ENCODE peak calls at places on chromosomes 7 and 10, in five cellular contexts. Q is HEK293T, B is HepG2, U is H1, R is GM12878. K is an unnamed sample.

GRCh38 chr10:11429439-11430052 is 181.9 kb downstream of the USP6NL start:
- DNase-seq in Q (no peak), B (no peak), U (no peak), R (no peak), K (no peak)

GRCh38 chr10:2146079-2146478 is 408.8 kb upstream of the ADARB2 start:
- DNase-seq in R (no peak), B (no peak), Q (no peak), U (no peak), K (no peak)

GRCh38 chr10:128178319-128178937 is 52.2 kb upstream of the MKI67 start:
- DNase-seq in U (peak; percentile 73), B (peak; percentile 33), R (no peak), Q (peak; percentile 73), K (peak; percentile 49)

GRCh38 chr7:117750612-117751563 is 122.4 kb downstream of the CTTNBP2 start:
- DNase-seq in U (no peak), R (no peak), B (peak; percentile 5), Q (no peak), K (no peak)

GRCh38 chr10:123577921-123578461 is 88.2 kb upstream of the GPR26 start:
- DNase-seq in B (no peak), Q (no peak), U (peak; percentile 33), R (no peak), K (no peak)

GRCh38 chr7:31776616-31777015 is 89.6 kb downstream of the PPP1R17 start:
- DNase-seq in B (no peak), Q (no peak), R (no peak), U (no peak), K (no peak)

GRCh38 chr10:51999089-51999488 is 299.7 kb upstream of the CSTF2T start:
- DNase-seq in R (no peak), U (no peak), B (no peak), Q (no peak), K (no peak)

GRCh38 chr7:73718438-73718881 is 1.0 kb downstream of the STX1A start:
- DNase-seq in B (no peak), U (no peak), R (no peak), Q (no peak), K (no peak)

GRCh38 chr7:158811461-158811860 is 17.8 kb downstream of the ESYT2 start:
- DNase-seq in U (no peak), R (no peak), Q (no peak), B (no peak), K (no peak)

GRCh38 chr7:151452680-151453325 is 12.9 kb upstream of the CRYGN start:
- DNase-seq in U (no peak), R (no peak), Q (no peak), B (no peak), K (no peak)

GRCh38 chr10:131126321-131127121 is 185.0 kb downstream of the TCERG1L start:
- DNase-seq in B (no peak), Q (no peak), R (no peak), U (no peak), K (peak; percentile 11)

GRCh38 chr10:59907537-59907917 is 1.2 kb upstream of the CCDC6 start:
- DNase-seq in Q (no peak), U (no peak), R (no peak), B (no peak), K (no peak)

GRCh38 chr7:128444242-128444641 is 11.4 kb upstream of the HILPDA start:
- DNase-seq in Q (no peak), U (no peak), R (no peak), B (no peak), K (no peak)

GRCh38 chr10:48210391-48210790 is 64.1 kb downstream of the FRMPD2 start:
- DNase-seq in U (peak; percentile 16), B (no peak), Q (no peak), R (no peak), K (no peak)

GRCh38 chr10:122132331-122132755 is 138.8 kb upstream of the BTBD16 start:
- DNase-seq in R (no peak), Q (no peak), B (no peak), U (peak; percentile 74), K (no peak)

GRCh38 chr10:104231784-104232612 is at the start of gene CFAP43:
- DNase-seq in U (peak; percentile 99), B (peak; percentile 93), Q (peak; percentile 100), R (peak; percentile 75), K (peak; percentile 87)

GRCh38 chr10:103795634-103796265 is 59.6 kb downstream of the SH3PXD2A start:
- DNase-seq in R (no peak), Q (no peak), U (no peak), B (no peak), K (no peak)

GRCh38 chr10:11395581-11396310 is 215.7 kb downstream of the USP6NL start:
- DNase-seq in R (no peak), Q (no peak), U (no peak), B (no peak), K (no peak)

GRCh38 chr10:89120931-89121907 is 85.9 kb downstream of the CH25H start:
- DNase-seq in Q (no peak), U (no peak), R (no peak), B (no peak), K (no peak)

GRCh38 chr10:11036424-11037011 is 18.8 kb downstream of the CELF2 start:
- DNase-seq in U (no peak), R (no peak), Q (peak; percentile 62), B (peak; percentile 11), K (peak; percentile 15)

DNA sequence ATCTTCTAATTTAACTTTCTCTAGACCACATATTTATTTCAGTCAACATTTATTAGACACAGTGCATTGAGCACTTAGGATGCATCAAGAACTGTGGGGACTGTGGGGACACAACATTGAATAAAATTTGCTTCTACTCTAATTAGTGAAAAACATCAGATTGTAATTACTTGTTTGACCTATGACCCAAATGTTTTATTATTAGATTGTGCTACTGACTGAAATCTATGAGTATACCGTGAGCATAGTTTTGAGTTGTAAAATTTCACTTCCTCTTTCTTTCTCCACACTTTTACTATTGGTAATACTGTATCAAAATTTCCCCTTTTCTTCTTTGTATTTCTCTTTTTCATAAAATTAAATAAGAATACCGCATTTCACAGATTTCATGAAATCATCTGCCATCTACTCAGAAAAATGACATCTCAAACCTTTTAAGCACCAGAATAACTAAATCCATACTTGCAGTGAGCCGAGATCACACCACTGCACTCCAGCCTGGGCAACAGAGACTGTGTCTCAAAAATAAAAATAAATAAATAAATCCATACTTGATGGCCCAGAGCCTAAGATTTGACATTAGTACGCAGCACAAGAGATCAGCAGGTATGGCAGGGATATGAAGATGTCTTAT is 25.4 kb upstream of the INPP5F start:
- DNase-seq in B (no peak), R (no peak), U (no peak), Q (no peak), K (no peak)
- TF ChIP-seq SUZ12 in B (no peak), R (no peak), U (no peak), Q (no peak), K (no peak)

DNA sequence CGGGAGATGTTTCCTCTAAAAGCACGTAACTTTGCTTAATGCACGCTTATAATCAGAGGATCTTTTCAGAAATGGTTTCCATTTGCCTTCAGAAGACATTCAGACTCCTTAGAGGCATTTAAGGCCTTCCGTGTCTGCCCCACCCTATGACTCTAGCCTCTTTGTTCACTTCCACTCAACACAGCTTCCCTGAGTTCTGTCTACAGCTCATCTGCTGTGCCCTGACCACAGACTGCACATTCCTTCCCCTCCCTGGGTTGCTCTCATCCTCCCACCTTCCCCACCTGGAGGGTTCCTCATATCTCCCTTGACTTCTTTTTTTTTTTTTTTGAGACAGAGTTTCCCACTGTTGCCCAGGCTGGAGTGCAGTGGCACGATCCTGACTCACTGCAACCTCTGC is 16.6 kb downstream of the FBH1 start:
- DNase-seq in U (no peak), Q (no peak), B (no peak), R (no peak), K (no peak)
- TF ChIP-seq SUZ12 in U (no peak), Q (no peak), B (no peak), R (no peak), K (no peak)

GRCh38 chr7:115210552-115210951 is 288.7 kb downstream of the MDFIC start:
- DNase-seq in R (no peak), B (no peak), U (no peak), Q (no peak), K (no peak)

GRCh38 chr7:115211171-115211570 is 289.3 kb downstream of the MDFIC start:
- DNase-seq in B (no peak), U (no peak), R (no peak), Q (no peak), K (no peak)

GRCh38 chr7:115208710-115209540 is 287.0 kb downstream of the MDFIC start:
- DNase-seq in Q (no peak), U (no peak), B (no peak), R (no peak), K (no peak)
- TF ChIP-seq SUZ12 in Q (no peak), U (no peak), B (no peak), R (no peak), K (no peak)

GRCh38 chr10:3464760-3465405 is 292.3 kb upstream of the PITRM1 start:
- DNase-seq in U (no peak), B (no peak), R (no peak), Q (no peak), K (no peak)

GRCh38 chr10:3465406-3465891 is 292.9 kb upstream of the PITRM1 start:
- DNase-seq in R (no peak), Q (no peak), U (no peak), B (no peak), K (no peak)

GRCh38 chr10:3455385-3456334 is 283.1 kb upstream of the PITRM1 start:
- DNase-seq in Q (no peak), U (no peak), R (no peak), B (no peak), K (no peak)

DNA sequence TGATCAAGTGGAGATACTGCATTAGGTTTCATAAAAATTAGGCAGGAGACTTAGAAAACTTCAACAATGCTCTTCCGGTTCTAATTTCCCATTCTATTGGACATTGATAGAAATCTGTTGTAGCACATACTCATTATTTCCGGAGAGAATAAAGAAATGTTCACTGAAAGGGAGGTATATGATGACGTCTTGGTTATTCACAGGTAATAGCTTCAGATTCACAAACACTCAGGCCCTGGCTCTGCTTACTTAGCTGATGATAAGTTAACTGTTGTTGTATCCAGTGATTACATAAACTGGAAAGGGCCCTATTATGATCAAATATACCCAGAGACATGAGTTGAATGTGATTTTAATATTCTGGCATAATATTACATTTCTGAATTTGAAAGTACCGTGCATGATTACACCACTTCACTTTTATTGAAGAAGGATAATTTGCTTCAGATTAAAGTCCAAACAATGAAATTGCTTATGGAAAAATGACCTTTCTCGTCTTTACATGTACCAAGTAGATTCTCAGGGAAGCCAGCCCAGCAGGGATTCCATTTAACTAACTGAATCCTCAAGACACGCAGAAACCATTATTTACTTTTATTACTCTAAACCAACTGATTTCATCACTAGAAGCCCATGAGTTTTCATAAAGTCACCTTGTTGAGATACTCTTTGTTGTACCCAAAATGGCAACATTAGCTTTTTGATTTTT is 288.0 kb upstream of the PITRM1 start:
- DNase-seq in R (no peak), U (no peak), B (no peak), Q (no peak), K (no peak)
- TF ChIP-seq SUZ12 in R (no peak), U (no peak), B (no peak), Q (no peak), K (no peak)

GRCh38 chr7:108178393-108178792 is 48.2 kb upstream of the LAMB4 start:
- DNase-seq in R (no peak), Q (no peak), B (no peak), U (no peak), K (no peak)
- TF ChIP-seq SUZ12 in R (no peak), Q (no peak), B (no peak), U (no peak), K (no peak)

K was measured in NT2/D1.